ENCODE peak calls at places on chromosome 16, in four cellular contexts. I is K562, S is GM12878, X is HepG2. E is an unnamed sample.

GRCh38 chr16:13335894-13336293 is 434.5 kb downstream of the SHISA9 start:
- DNase-seq in I (no peak), S (no peak), X (no peak), E (no peak)

GRCh38 chr16:71956500-71956899 is 43.7 kb downstream of the PKD1L3 start:
- DNase-seq in I (no peak), S (no peak), X (no peak), E (no peak)

GRCh38 chr16:15523092-15523541 is 88.7 kb downstream of the BMERB1 start:
- DNase-seq in I (no peak), S (no peak), X (peak; percentile 58), E (no peak)

GRCh38 chr16:56547120-56547948 is 17.5 kb upstream of the MT4 start:
- DNase-seq in I (no peak), S (no peak), X (no peak), E (no peak)

GRCh38 chr16:71423865-71424264 is 18.0 kb downstream of the TLE7 start:
- DNase-seq in I (no peak), S (no peak), X (no peak), E (no peak)

GRCh38 chr16:75477680-75478473 is 13.4 kb upstream of the TMEM170A start:
- DNase-seq in I (no peak), S (no peak), X (no peak), E (no peak)

GRCh38 chr16:31376705-31377104 is 16.4 kb upstream of the ITGAD start:
- DNase-seq in I (no peak), S (no peak), X (no peak), E (no peak)

GRCh38 chr16:53745753-53746258 is 41.9 kb downstream of the FTO start:
- DNase-seq in I (peak; percentile 19), S (no peak), X (no peak), E (peak; percentile 25)

GRCh38 chr16:88678224-88678979 is 7.9 kb downstream of the SNAI3 start:
- DNase-seq in I (no peak), S (no peak), X (no peak), E (no peak)

GRCh38 chr16:2935418-2935817 is 23.7 kb downstream of the FLYWCH1 start:
- DNase-seq in I (no peak), S (no peak), X (no peak), E (no peak)

GRCh38 chr16:81581107-81581506 is 136.5 kb downstream of the CMIP start:
- DNase-seq in I (no peak), S (no peak), X (no peak), E (no peak)

GRCh38 chr16:56603589-56603988 is 4.8 kb upstream of the MT2A start:
- DNase-seq in I (no peak), S (no peak), X (peak; percentile 86), E (peak; percentile 47)

GRCh38 chr16:4241601-4242270 is at the start of gene SRL:
- DNase-seq in I (no peak), S (no peak), X (no peak), E (no peak)

GRCh38 chr16:4245400-4245799 is 3.5 kb upstream of the SRL start:
- DNase-seq in I (no peak), S (no peak), X (no peak), E (no peak)

GRCh38 chr16:4246777-4247476 is 5.0 kb upstream of the SRL start:
- DNase-seq in I (no peak), S (no peak), X (no peak), E (no peak)

GRCh38 chr16:4244254-4244812 is 2.5 kb upstream of the SRL start:
- DNase-seq in I (no peak), S (no peak), X (no peak), E (no peak)

GRCh38 chr16:4244881-4245280 is 3.0 kb upstream of the SRL start:
- DNase-seq in I (no peak), S (no peak), X (no peak), E (no peak)
- TF ChIP-seq FOXK2 in I (no peak), S (no peak), X (no peak), E (no peak)

DNA sequence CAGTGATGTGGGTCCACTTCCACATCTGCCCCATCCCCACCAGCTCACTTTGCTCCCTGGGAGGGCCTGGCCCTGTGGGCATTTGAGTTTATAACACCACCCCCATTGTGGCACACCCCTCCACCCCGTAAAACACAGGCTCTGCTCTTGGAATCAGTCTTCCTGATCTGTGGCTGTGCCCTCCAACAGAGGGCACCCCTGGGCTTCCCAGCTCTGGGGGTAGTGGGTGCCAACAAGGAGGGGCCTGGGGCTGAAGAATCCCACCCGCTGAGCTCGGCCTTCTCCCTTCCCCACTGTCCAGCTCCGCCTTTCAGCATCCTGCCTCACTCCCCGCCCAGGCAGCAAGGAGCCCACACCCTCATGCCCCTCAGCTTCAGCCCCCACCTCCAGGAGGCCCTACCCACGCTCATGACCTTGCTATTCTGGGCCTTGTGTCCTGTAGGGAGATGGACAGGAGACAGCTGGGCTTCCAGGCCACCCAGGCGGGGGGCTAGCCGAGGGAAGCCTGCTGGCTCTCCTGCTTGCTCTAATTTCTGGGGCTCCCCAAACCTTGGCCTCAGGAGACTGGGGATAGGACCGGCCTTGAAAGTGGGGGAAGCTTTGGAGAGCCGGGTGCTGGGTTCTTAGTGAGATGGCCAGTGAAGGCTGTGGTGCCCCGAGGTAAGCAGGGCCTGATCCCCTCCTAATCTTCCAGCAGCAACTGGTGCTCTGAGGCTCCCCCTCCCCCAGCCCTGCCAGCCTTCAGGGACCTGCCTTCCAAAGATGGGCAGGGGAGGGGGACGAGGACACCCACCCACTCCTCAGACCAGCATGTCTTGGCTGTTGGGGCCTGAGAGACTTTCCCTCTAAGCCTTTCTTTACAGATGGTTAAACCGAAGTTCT is 2.9 kb upstream of the ATP2A1 start:
- DNase-seq in I (no peak), S (no peak), X (no peak), E (no peak)
- TF ChIP-seq FOXK2 in I (no peak), S (no peak), X (no peak), E (no peak)

GRCh38 chr16:67702130-67702529 is 17.0 kb downstream of the GFOD2 start:
- DNase-seq in I (no peak), S (no peak), X (no peak), E (no peak)
- TF ChIP-seq FOXK2 in I (no peak), S (no peak), X (no peak), E (no peak)

GRCh38 chr16:87145181-87146176 is 171.7 kb downstream of the C16orf95 start:
- DNase-seq in I (peak; percentile 74), S (no peak), X (no peak), E (no peak)
- TF ChIP-seq FOXK2 in I (no peak), S (no peak), X (no peak), E (no peak)

DNA sequence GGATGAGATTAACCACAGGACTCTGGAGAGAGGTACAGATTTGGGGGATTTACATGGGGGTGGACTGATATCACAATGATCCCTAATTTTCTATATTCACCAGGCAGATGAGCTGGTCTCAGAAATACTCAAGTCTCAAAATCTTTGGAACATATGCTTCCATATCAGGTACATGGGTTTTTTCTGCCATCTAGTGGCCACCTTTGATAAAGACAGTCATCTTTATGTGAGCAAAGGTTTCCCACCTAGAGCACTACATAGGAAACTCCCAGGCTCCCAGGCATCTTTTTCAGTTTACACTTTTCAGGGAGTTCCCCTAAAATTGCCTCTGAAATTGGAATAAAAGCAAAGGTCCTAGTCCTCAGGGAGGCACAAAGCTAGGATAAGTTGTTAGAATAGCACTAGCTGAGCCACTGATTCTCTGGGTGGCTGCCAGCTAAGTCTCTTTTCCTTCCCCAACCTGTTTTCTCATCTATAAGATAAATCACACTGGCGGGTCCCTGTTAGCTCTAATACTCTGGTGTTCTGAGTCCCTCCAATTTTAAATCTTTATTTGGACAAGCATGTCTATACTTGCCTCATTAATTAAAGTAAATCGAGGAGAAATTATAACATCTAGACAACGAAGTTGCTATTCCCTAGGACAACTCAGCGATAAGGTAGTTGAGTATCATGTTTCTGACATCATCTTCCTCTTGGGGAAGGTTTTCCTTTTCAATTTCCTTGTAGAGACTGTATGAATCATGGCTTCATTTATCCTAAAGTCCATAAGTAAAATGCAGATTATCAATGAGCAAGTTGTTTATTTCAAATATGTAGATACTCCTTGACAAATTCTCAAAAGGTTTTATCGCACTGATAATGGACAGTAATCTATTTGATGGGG is 19.0 kb upstream of the MON1B start:
- DNase-seq in I (peak; percentile 61), S (no peak), X (peak; percentile 66), E (peak; percentile 57)
- TF ChIP-seq FOXK2 in I (no peak), S (no peak), X (no peak), E (no peak)

DNA sequence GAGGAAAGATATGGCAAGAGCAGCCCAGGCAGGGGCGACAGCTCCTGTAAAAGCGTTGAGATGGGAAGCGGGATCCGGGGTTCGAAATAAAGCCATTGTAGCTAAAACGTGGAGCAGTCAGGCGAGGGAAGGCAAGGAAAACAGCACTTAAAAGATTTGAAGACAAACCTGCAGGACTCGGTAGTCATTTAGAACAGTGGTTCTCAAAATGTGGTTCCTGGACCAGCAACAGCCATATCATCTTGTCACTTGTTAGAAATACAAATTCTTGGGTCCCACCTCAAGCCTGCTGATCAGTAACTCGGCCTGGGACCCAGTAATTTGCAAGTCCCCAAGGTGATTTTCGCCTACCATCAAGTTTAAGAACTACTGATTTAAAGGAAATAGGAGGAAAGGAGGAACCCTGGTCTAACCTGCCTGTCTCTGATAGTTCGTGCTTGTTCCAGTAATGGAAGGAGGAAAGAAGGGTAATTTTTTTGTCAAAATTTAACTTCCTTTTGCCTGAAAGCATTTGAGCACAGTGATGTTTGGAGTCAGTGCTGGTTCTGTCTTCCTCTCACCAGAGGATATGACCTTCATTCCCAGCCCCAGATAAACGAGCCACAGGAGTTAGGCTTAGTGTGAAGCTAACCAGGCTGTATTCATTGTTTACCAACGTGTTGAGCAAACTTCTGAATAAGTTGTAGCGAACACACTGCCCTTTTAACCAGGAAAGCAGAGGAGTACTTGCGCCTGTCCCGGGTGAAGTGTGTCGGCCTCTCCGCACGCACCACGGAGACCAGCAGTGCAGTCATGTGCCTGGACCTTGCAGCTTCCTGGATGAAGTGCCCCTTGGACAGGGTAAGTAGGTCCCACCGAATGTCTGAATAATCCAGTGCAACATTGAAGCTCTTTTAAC is 1.1 kb downstream of the ORC6 start:
- DNase-seq in I (no peak), S (no peak), X (peak; percentile 79), E (no peak)
- TF ChIP-seq FOXK2 in I (no peak), S (no peak), X (peak; percentile 25), E (no peak)

GRCh38 chr16:10876305-10876704 is 697 bp upstream of the CIITA start:
- DNase-seq in I (no peak), S (no peak), X (no peak), E (no peak)

GRCh38 chr16:10877472-10877946 is 507 bp downstream of the CIITA start:
- DNase-seq in I (no peak), S (no peak), X (no peak), E (no peak)

GRCh38 chr16:10878644-10879498 is 1.9 kb downstream of the CIITA start:
- DNase-seq in I (no peak), S (no peak), X (no peak), E (no peak)

GRCh38 chr16:10878328-10878643 is 1.3 kb downstream of the CIITA start:
- DNase-seq in I (no peak), S (no peak), X (no peak), E (no peak)

GRCh38 chr16:10876799-10877341 is at the start of gene CIITA:
- DNase-seq in I (no peak), S (peak; percentile 97), X (no peak), E (no peak)
- TF ChIP-seq FOXK2 in I (no peak), S (no peak), X (no peak), E (no peak)

GRCh38 chr16:4948903-4949766 is 9.0 kb upstream of the SEC14L5 start:
- DNase-seq in I (no peak), S (no peak), X (no peak), E (no peak)

GRCh38 chr16:4949986-4950385 is 8.1 kb upstream of the SEC14L5 start:
- DNase-seq in I (no peak), S (no peak), X (no peak), E (no peak)

GRCh38 chr16:4945560-4946502 is 8.9 kb upstream of the PPL start:
- DNase-seq in I (no peak), S (no peak), X (no peak), E (no peak)

GRCh38 chr16:4946917-4947316 is 10.0 kb upstream of the PPL start:
- DNase-seq in I (no peak), S (no peak), X (no peak), E (no peak)

GRCh38 chr16:4947722-4948503 is 10.2 kb upstream of the SEC14L5 start:
- DNase-seq in I (no peak), S (no peak), X (peak; percentile 85), E (no peak)
- TF ChIP-seq FOXK2 in I (no peak), S (no peak), X (no peak), E (no peak)

E was measured in HEK293T.